ENCODE peak calls at places on chromosomes 13 and 19, in four cellular contexts. One of them, this sample, is unnamed.

GRCh38 chr19:49301165-49301865 is 23.7 kb downstream of the SLC6A16 start:
- DNase-seq in activated CD4-positive, alpha-beta T cell treated with anti-CD3 and anti-CD28 coated beads, Interleukin-2, amount 50 U/mL, for 48 hours: peak; percentile 88
- DNase-seq in naive B cell: peak; percentile 79
- DNase-seq in NCI-H2081: peak; percentile 13
- DNase-seq in this sample: peak; percentile 78

GRCh38 chr19:47534628-47535027 is 19.8 kb upstream of the NAPA start:
- DNase-seq in NCI-H2081: no peak
- DNase-seq in naive B cell: no peak
- DNase-seq in activated CD4-positive, alpha-beta T cell treated with anti-CD3 and anti-CD28 coated beads, Interleukin-2, amount 50 U/mL, for 48 hours: no peak
- DNase-seq in this sample: no peak

GRCh38 chr13:51019026-51019425 is 92.0 kb downstream of the C13orf42 start:
- DNase-seq in NCI-H2081: no peak
- DNase-seq in activated CD4-positive, alpha-beta T cell treated with anti-CD3 and anti-CD28 coated beads, Interleukin-2, amount 50 U/mL, for 48 hours: no peak
- DNase-seq in naive B cell: no peak
- DNase-seq in this sample: no peak

GRCh38 chr19:2049741-2050348 is 1.2 kb downstream of the MKNK2 start:
- DNase-seq in naive B cell: peak; percentile 90
- DNase-seq in activated CD4-positive, alpha-beta T cell treated with anti-CD3 and anti-CD28 coated beads, Interleukin-2, amount 50 U/mL, for 48 hours: peak; percentile 65
- DNase-seq in NCI-H2081: peak; percentile 54
- DNase-seq in this sample: peak; percentile 72

GRCh38 chr19:29671393-29672076 is 6.3 kb downstream of the PLEKHF1 start:
- DNase-seq in activated CD4-positive, alpha-beta T cell treated with anti-CD3 and anti-CD28 coated beads, Interleukin-2, amount 50 U/mL, for 48 hours: peak; percentile 83
- DNase-seq in naive B cell: peak; percentile 54
- DNase-seq in NCI-H2081: no peak
- DNase-seq in this sample: peak; percentile 84

GRCh38 chr19:13537454-13537853 is 31.2 kb upstream of the CACNA1A start:
- DNase-seq in activated CD4-positive, alpha-beta T cell treated with anti-CD3 and anti-CD28 coated beads, Interleukin-2, amount 50 U/mL, for 48 hours: no peak
- DNase-seq in naive B cell: no peak
- DNase-seq in NCI-H2081: peak; percentile 92
- DNase-seq in this sample: no peak

GRCh38 chr19:10636304-10636972 is 11.1 kb downstream of the SLC44A2 start:
- DNase-seq in NCI-H2081: no peak
- DNase-seq in activated CD4-positive, alpha-beta T cell treated with anti-CD3 and anti-CD28 coated beads, Interleukin-2, amount 50 U/mL, for 48 hours: no peak
- DNase-seq in naive B cell: no peak
- DNase-seq in this sample: no peak

GRCh38 chr13:27911499-27911898 is 8.3 kb upstream of the PDX1 start:
- DNase-seq in activated CD4-positive, alpha-beta T cell treated with anti-CD3 and anti-CD28 coated beads, Interleukin-2, amount 50 U/mL, for 48 hours: no peak
- DNase-seq in NCI-H2081: no peak
- DNase-seq in naive B cell: no peak
- DNase-seq in this sample: no peak

GRCh38 chr19:31625575-31625974 is 276.3 kb upstream of the TSHZ3 start:
- DNase-seq in naive B cell: no peak
- DNase-seq in activated CD4-positive, alpha-beta T cell treated with anti-CD3 and anti-CD28 coated beads, Interleukin-2, amount 50 U/mL, for 48 hours: no peak
- DNase-seq in NCI-H2081: no peak
- DNase-seq in this sample: no peak

GRCh38 chr13:20305587-20305986 is 73.5 kb upstream of the GJB6 start:
- DNase-seq in NCI-H2081: no peak
- DNase-seq in activated CD4-positive, alpha-beta T cell treated with anti-CD3 and anti-CD28 coated beads, Interleukin-2, amount 50 U/mL, for 48 hours: no peak
- DNase-seq in naive B cell: no peak
- DNase-seq in this sample: no peak

GRCh38 chr13:68813397-68813796 is 1294.2 kb upstream of the ATXN8OS start:
- DNase-seq in NCI-H2081: no peak
- DNase-seq in activated CD4-positive, alpha-beta T cell treated with anti-CD3 and anti-CD28 coated beads, Interleukin-2, amount 50 U/mL, for 48 hours: no peak
- DNase-seq in naive B cell: no peak
- DNase-seq in this sample: no peak

GRCh38 chr19:15330801-15331418 is 1.4 kb downstream of the BRD4 start:
- DNase-seq in naive B cell: no peak
- DNase-seq in NCI-H2081: no peak
- DNase-seq in activated CD4-positive, alpha-beta T cell treated with anti-CD3 and anti-CD28 coated beads, Interleukin-2, amount 50 U/mL, for 48 hours: no peak
- DNase-seq in this sample: no peak

GRCh38 chr13:106603568-106603967 is 35.6 kb upstream of the ARGLU1 start:
- DNase-seq in NCI-H2081: no peak
- DNase-seq in naive B cell: no peak
- DNase-seq in activated CD4-positive, alpha-beta T cell treated with anti-CD3 and anti-CD28 coated beads, Interleukin-2, amount 50 U/mL, for 48 hours: no peak
- DNase-seq in this sample: no peak

GRCh38 chr19:33767898-33768413 is 28.7 kb upstream of the KCTD15 start:
- DNase-seq in NCI-H2081: no peak
- DNase-seq in activated CD4-positive, alpha-beta T cell treated with anti-CD3 and anti-CD28 coated beads, Interleukin-2, amount 50 U/mL, for 48 hours: peak; percentile 12
- DNase-seq in naive B cell: no peak
- DNase-seq in this sample: no peak

GRCh38 chr19:3073931-3074595 is 11.8 kb upstream of the TLE5 start:
- DNase-seq in NCI-H2081: no peak
- DNase-seq in naive B cell: no peak
- DNase-seq in activated CD4-positive, alpha-beta T cell treated with anti-CD3 and anti-CD28 coated beads, Interleukin-2, amount 50 U/mL, for 48 hours: no peak
- DNase-seq in this sample: no peak

GRCh38 chr19:6056801-6057650 is 53.3 kb downstream of the RFX2 start:
- DNase-seq in activated CD4-positive, alpha-beta T cell treated with anti-CD3 and anti-CD28 coated beads, Interleukin-2, amount 50 U/mL, for 48 hours: no peak
- DNase-seq in naive B cell: no peak
- DNase-seq in NCI-H2081: peak; percentile 80
- DNase-seq in this sample: no peak

GRCh38 chr13:99436686-99437416 is 64.4 kb upstream of the TM9SF2 start:
- DNase-seq in activated CD4-positive, alpha-beta T cell treated with anti-CD3 and anti-CD28 coated beads, Interleukin-2, amount 50 U/mL, for 48 hours: peak; percentile 96
- DNase-seq in NCI-H2081: peak; percentile 74
- DNase-seq in naive B cell: peak; percentile 92
- DNase-seq in this sample: peak; percentile 93

GRCh38 chr19:13007292-13008045 is 12.2 kb downstream of the NFIX start:
- DNase-seq in NCI-H2081: no peak
- DNase-seq in naive B cell: no peak
- DNase-seq in activated CD4-positive, alpha-beta T cell treated with anti-CD3 and anti-CD28 coated beads, Interleukin-2, amount 50 U/mL, for 48 hours: no peak
- DNase-seq in this sample: no peak

GRCh38 chr13:87736849-87737400 is 65.8 kb downstream of the SLITRK5 start:
- DNase-seq in naive B cell: no peak
- DNase-seq in NCI-H2081: no peak
- DNase-seq in activated CD4-positive, alpha-beta T cell treated with anti-CD3 and anti-CD28 coated beads, Interleukin-2, amount 50 U/mL, for 48 hours: no peak
- DNase-seq in this sample: no peak

GRCh38 chr19:13026478-13026999 is 31.3 kb downstream of the NFIX start:
- DNase-seq in activated CD4-positive, alpha-beta T cell treated with anti-CD3 and anti-CD28 coated beads, Interleukin-2, amount 50 U/mL, for 48 hours: no peak
- DNase-seq in naive B cell: no peak
- DNase-seq in NCI-H2081: peak; percentile 64
- DNase-seq in this sample: no peak

GRCh38 chr19:32164384-32164992 is 180.9 kb upstream of the ZNF507 start:
- DNase-seq in activated CD4-positive, alpha-beta T cell treated with anti-CD3 and anti-CD28 coated beads, Interleukin-2, amount 50 U/mL, for 48 hours: no peak
- DNase-seq in naive B cell: no peak
- DNase-seq in NCI-H2081: no peak
- DNase-seq in this sample: no peak

GRCh38 chr19:48874309-48875135 is 2.3 kb downstream of the PPP1R15A start:
- DNase-seq in NCI-H2081: no peak
- DNase-seq in naive B cell: peak; percentile 22
- DNase-seq in activated CD4-positive, alpha-beta T cell treated with anti-CD3 and anti-CD28 coated beads, Interleukin-2, amount 50 U/mL, for 48 hours: no peak
- DNase-seq in this sample: no peak

GRCh38 chr19:51621178-51621577 is 9.0 kb downstream of the SIGLEC5 start:
- DNase-seq in NCI-H2081: no peak
- DNase-seq in activated CD4-positive, alpha-beta T cell treated with anti-CD3 and anti-CD28 coated beads, Interleukin-2, amount 50 U/mL, for 48 hours: no peak
- DNase-seq in naive B cell: peak; percentile 50
- DNase-seq in this sample: no peak